ENCODE peak calls at places on chromosomes 13 and 19, in ten cellular contexts. One of them, this sample, is unnamed.

GRCh38 chr13:108269601-108270328 is at the start of gene TNFSF13B:
- DNase-seq in AG09319: no peak
- DNase-seq in CD8-positive, alpha-beta T cell: peak; percentile 18
- DNase-seq in nephron progenitor cell: peak; percentile 30
- DNase-seq in epithelial cell of esophagus: peak; percentile 25
- DNase-seq in HT-29: peak; percentile 49
- DNase-seq in T-cell: peak; percentile 25
- DNase-seq in NT2/D1: no peak
- DNase-seq in RWPE1: no peak
- DNase-seq in stimulated activated CD4-positive, alpha-beta T cell treated with anti-CD3 and anti-CD28 coated beads, Interleukin-4, amount 100 ng/mL, for 1 hour: peak; percentile 51
- DNase-seq in this sample: peak; percentile 59

GRCh38 chr13:51995677-51996551 is 15.3 kb downstream of the ATP7B start:
- DNase-seq in NT2/D1: no peak
- DNase-seq in stimulated activated CD4-positive, alpha-beta T cell treated with anti-CD3 and anti-CD28 coated beads, Interleukin-4, amount 100 ng/mL, for 1 hour: no peak
- DNase-seq in epithelial cell of esophagus: peak; percentile 25
- DNase-seq in nephron progenitor cell: no peak
- DNase-seq in T-cell: no peak
- DNase-seq in HT-29: no peak
- DNase-seq in AG09319: no peak
- DNase-seq in CD8-positive, alpha-beta T cell: no peak
- DNase-seq in RWPE1: no peak
- DNase-seq in this sample: no peak

GRCh38 chr19:39474139-39474620 is 6.5 kb upstream of the TIMM50 start:
- DNase-seq in T-cell: peak; percentile 65
- DNase-seq in nephron progenitor cell: peak; percentile 91
- DNase-seq in RWPE1: peak; percentile 38
- DNase-seq in NT2/D1: no peak
- DNase-seq in epithelial cell of esophagus: peak; percentile 48
- DNase-seq in HT-29: peak; percentile 63
- DNase-seq in CD8-positive, alpha-beta T cell: peak; percentile 60
- DNase-seq in AG09319: no peak
- DNase-seq in stimulated activated CD4-positive, alpha-beta T cell treated with anti-CD3 and anti-CD28 coated beads, Interleukin-4, amount 100 ng/mL, for 1 hour: peak; percentile 83
- DNase-seq in this sample: peak; percentile 49

GRCh38 chr19:17869114-17869608 is 2.6 kb upstream of the SLC5A5 start:
- DNase-seq in RWPE1: no peak
- DNase-seq in NT2/D1: peak; percentile 85
- DNase-seq in T-cell: no peak
- DNase-seq in stimulated activated CD4-positive, alpha-beta T cell treated with anti-CD3 and anti-CD28 coated beads, Interleukin-4, amount 100 ng/mL, for 1 hour: no peak
- DNase-seq in HT-29: no peak
- DNase-seq in nephron progenitor cell: no peak
- DNase-seq in CD8-positive, alpha-beta T cell: no peak
- DNase-seq in AG09319: no peak
- DNase-seq in epithelial cell of esophagus: no peak
- DNase-seq in this sample: no peak

GRCh38 chr13:97257228-97257755 is 35.2 kb downstream of the MBNL2 start:
- DNase-seq in stimulated activated CD4-positive, alpha-beta T cell treated with anti-CD3 and anti-CD28 coated beads, Interleukin-4, amount 100 ng/mL, for 1 hour: no peak
- DNase-seq in T-cell: no peak
- DNase-seq in nephron progenitor cell: no peak
- DNase-seq in CD8-positive, alpha-beta T cell: no peak
- DNase-seq in NT2/D1: no peak
- DNase-seq in HT-29: no peak
- DNase-seq in epithelial cell of esophagus: no peak
- DNase-seq in RWPE1: no peak
- DNase-seq in AG09319: no peak
- DNase-seq in this sample: no peak

GRCh38 chr13:84574851-84575250 is 692.6 kb upstream of the SLITRK1 start:
- DNase-seq in epithelial cell of esophagus: peak; percentile 31
- DNase-seq in stimulated activated CD4-positive, alpha-beta T cell treated with anti-CD3 and anti-CD28 coated beads, Interleukin-4, amount 100 ng/mL, for 1 hour: no peak
- DNase-seq in CD8-positive, alpha-beta T cell: no peak
- DNase-seq in T-cell: no peak
- DNase-seq in HT-29: peak; percentile 21
- DNase-seq in NT2/D1: no peak
- DNase-seq in nephron progenitor cell: no peak
- DNase-seq in RWPE1: peak; percentile 6
- DNase-seq in AG09319: no peak
- DNase-seq in this sample: peak; percentile 39

GRCh38 chr19:42568006-42568405 is 26.7 kb downstream of the CEACAM8 start:
- DNase-seq in HT-29: no peak
- DNase-seq in CD8-positive, alpha-beta T cell: no peak
- DNase-seq in NT2/D1: no peak
- DNase-seq in nephron progenitor cell: no peak
- DNase-seq in epithelial cell of esophagus: no peak
- DNase-seq in AG09319: no peak
- DNase-seq in RWPE1: no peak
- DNase-seq in stimulated activated CD4-positive, alpha-beta T cell treated with anti-CD3 and anti-CD28 coated beads, Interleukin-4, amount 100 ng/mL, for 1 hour: no peak
- DNase-seq in T-cell: no peak
- DNase-seq in this sample: no peak

GRCh38 chr19:34246340-34246739 is 8.0 kb upstream of the GARRE1 start:
- DNase-seq in CD8-positive, alpha-beta T cell: no peak
- DNase-seq in RWPE1: no peak
- DNase-seq in epithelial cell of esophagus: no peak
- DNase-seq in NT2/D1: no peak
- DNase-seq in T-cell: no peak
- DNase-seq in HT-29: no peak
- DNase-seq in stimulated activated CD4-positive, alpha-beta T cell treated with anti-CD3 and anti-CD28 coated beads, Interleukin-4, amount 100 ng/mL, for 1 hour: no peak
- DNase-seq in nephron progenitor cell: no peak
- DNase-seq in AG09319: no peak
- DNase-seq in this sample: no peak

GRCh38 chr19:53157601-53158000 is 1.3 kb downstream of the ZNF347 start:
- DNase-seq in T-cell: no peak
- DNase-seq in HT-29: no peak
- DNase-seq in nephron progenitor cell: peak; percentile 24
- DNase-seq in epithelial cell of esophagus: peak; percentile 1
- DNase-seq in NT2/D1: peak; percentile 5
- DNase-seq in AG09319: no peak
- DNase-seq in RWPE1: no peak
- DNase-seq in stimulated activated CD4-positive, alpha-beta T cell treated with anti-CD3 and anti-CD28 coated beads, Interleukin-4, amount 100 ng/mL, for 1 hour: no peak
- DNase-seq in CD8-positive, alpha-beta T cell: no peak
- DNase-seq in this sample: peak; percentile 46

GRCh38 chr13:31043891-31044657 is 111.6 kb downstream of the TEX26 start:
- DNase-seq in RWPE1: peak; percentile 74
- DNase-seq in stimulated activated CD4-positive, alpha-beta T cell treated with anti-CD3 and anti-CD28 coated beads, Interleukin-4, amount 100 ng/mL, for 1 hour: peak; percentile 79
- DNase-seq in nephron progenitor cell: peak; percentile 82
- DNase-seq in HT-29: peak; percentile 100
- DNase-seq in CD8-positive, alpha-beta T cell: peak; percentile 73
- DNase-seq in NT2/D1: peak; percentile 63
- DNase-seq in AG09319: peak; percentile 49
- DNase-seq in T-cell: peak; percentile 68
- DNase-seq in epithelial cell of esophagus: peak; percentile 84
- DNase-seq in this sample: peak; percentile 87

GRCh38 chr19:2582984-2583956 is 107.3 kb downstream of the GADD45B start:
- DNase-seq in NT2/D1: no peak
- DNase-seq in nephron progenitor cell: no peak
- DNase-seq in AG09319: no peak
- DNase-seq in epithelial cell of esophagus: no peak
- DNase-seq in HT-29: no peak
- DNase-seq in stimulated activated CD4-positive, alpha-beta T cell treated with anti-CD3 and anti-CD28 coated beads, Interleukin-4, amount 100 ng/mL, for 1 hour: no peak
- DNase-seq in CD8-positive, alpha-beta T cell: no peak
- DNase-seq in T-cell: no peak
- DNase-seq in RWPE1: no peak
- DNase-seq in this sample: peak; percentile 36

GRCh38 chr13:49569993-49570689 is 15.2 kb downstream of the RCBTB1 start:
- DNase-seq in RWPE1: peak; percentile 37
- DNase-seq in HT-29: peak; percentile 37
- DNase-seq in stimulated activated CD4-positive, alpha-beta T cell treated with anti-CD3 and anti-CD28 coated beads, Interleukin-4, amount 100 ng/mL, for 1 hour: no peak
- DNase-seq in nephron progenitor cell: no peak
- DNase-seq in AG09319: no peak
- DNase-seq in CD8-positive, alpha-beta T cell: no peak
- DNase-seq in epithelial cell of esophagus: peak; percentile 83
- DNase-seq in T-cell: no peak
- DNase-seq in NT2/D1: no peak
- DNase-seq in this sample: peak; percentile 3

GRCh38 chr13:113607056-113607455 is 22.5 kb downstream of the TFDP1 start:
- DNase-seq in stimulated activated CD4-positive, alpha-beta T cell treated with anti-CD3 and anti-CD28 coated beads, Interleukin-4, amount 100 ng/mL, for 1 hour: no peak
- DNase-seq in CD8-positive, alpha-beta T cell: no peak
- DNase-seq in AG09319: no peak
- DNase-seq in HT-29: no peak
- DNase-seq in epithelial cell of esophagus: no peak
- DNase-seq in RWPE1: no peak
- DNase-seq in nephron progenitor cell: no peak
- DNase-seq in NT2/D1: no peak
- DNase-seq in T-cell: no peak
- DNase-seq in this sample: no peak

GRCh38 chr13:113926951-113927660 is 46.8 kb downstream of the C13orf46 start:
- DNase-seq in HT-29: no peak
- DNase-seq in NT2/D1: no peak
- DNase-seq in RWPE1: no peak
- DNase-seq in CD8-positive, alpha-beta T cell: no peak
- DNase-seq in nephron progenitor cell: no peak
- DNase-seq in AG09319: no peak
- DNase-seq in stimulated activated CD4-positive, alpha-beta T cell treated with anti-CD3 and anti-CD28 coated beads, Interleukin-4, amount 100 ng/mL, for 1 hour: no peak
- DNase-seq in T-cell: no peak
- DNase-seq in epithelial cell of esophagus: no peak
- DNase-seq in this sample: no peak

GRCh38 chr13:41746259-41746658 is 214.7 kb downstream of the VWA8 start:
- DNase-seq in nephron progenitor cell: no peak
- DNase-seq in stimulated activated CD4-positive, alpha-beta T cell treated with anti-CD3 and anti-CD28 coated beads, Interleukin-4, amount 100 ng/mL, for 1 hour: no peak
- DNase-seq in NT2/D1: no peak
- DNase-seq in epithelial cell of esophagus: peak; percentile 41
- DNase-seq in RWPE1: peak; percentile 11
- DNase-seq in HT-29: peak; percentile 22
- DNase-seq in AG09319: peak; percentile 23
- DNase-seq in T-cell: no peak
- DNase-seq in CD8-positive, alpha-beta T cell: no peak
- DNase-seq in this sample: peak; percentile 71

GRCh38 chr19:33094504-33095067 is 13.6 kb downstream of the GPATCH1 start:
- DNase-seq in T-cell: no peak
- DNase-seq in CD8-positive, alpha-beta T cell: no peak
- DNase-seq in nephron progenitor cell: no peak
- DNase-seq in RWPE1: peak; percentile 28
- DNase-seq in AG09319: no peak
- DNase-seq in NT2/D1: no peak
- DNase-seq in HT-29: no peak
- DNase-seq in stimulated activated CD4-positive, alpha-beta T cell treated with anti-CD3 and anti-CD28 coated beads, Interleukin-4, amount 100 ng/mL, for 1 hour: no peak
- DNase-seq in epithelial cell of esophagus: peak; percentile 39
- DNase-seq in this sample: no peak

GRCh38 chr13:32746474-32746873 is 160.2 kb downstream of the PDS5B start:
- DNase-seq in NT2/D1: no peak
- DNase-seq in CD8-positive, alpha-beta T cell: no peak
- DNase-seq in HT-29: no peak
- DNase-seq in AG09319: no peak
- DNase-seq in epithelial cell of esophagus: no peak
- DNase-seq in stimulated activated CD4-positive, alpha-beta T cell treated with anti-CD3 and anti-CD28 coated beads, Interleukin-4, amount 100 ng/mL, for 1 hour: no peak
- DNase-seq in T-cell: no peak
- DNase-seq in RWPE1: no peak
- DNase-seq in nephron progenitor cell: no peak
- DNase-seq in this sample: no peak

GRCh38 chr19:4233282-4233853 is 4.0 kb downstream of the EBI3 start:
- DNase-seq in T-cell: peak; percentile 53
- DNase-seq in CD8-positive, alpha-beta T cell: peak; percentile 36
- DNase-seq in AG09319: no peak
- DNase-seq in HT-29: peak; percentile 46
- DNase-seq in NT2/D1: no peak
- DNase-seq in RWPE1: no peak
- DNase-seq in nephron progenitor cell: peak; percentile 79
- DNase-seq in stimulated activated CD4-positive, alpha-beta T cell treated with anti-CD3 and anti-CD28 coated beads, Interleukin-4, amount 100 ng/mL, for 1 hour: peak; percentile 72
- DNase-seq in epithelial cell of esophagus: peak; percentile 24
- DNase-seq in this sample: peak; percentile 22

GRCh38 chr13:97911311-97912138 is 42.0 kb upstream of the IPO5 start:
- DNase-seq in epithelial cell of esophagus: peak; percentile 56
- DNase-seq in RWPE1: no peak
- DNase-seq in HT-29: peak; percentile 64
- DNase-seq in CD8-positive, alpha-beta T cell: no peak
- DNase-seq in T-cell: no peak
- DNase-seq in nephron progenitor cell: no peak
- DNase-seq in NT2/D1: peak; percentile 13
- DNase-seq in AG09319: no peak
- DNase-seq in stimulated activated CD4-positive, alpha-beta T cell treated with anti-CD3 and anti-CD28 coated beads, Interleukin-4, amount 100 ng/mL, for 1 hour: no peak
- DNase-seq in this sample: peak; percentile 77

GRCh38 chr19:54190942-54191670 is at the start of gene TSEN34:
- DNase-seq in epithelial cell of esophagus: peak; percentile 86
- DNase-seq in stimulated activated CD4-positive, alpha-beta T cell treated with anti-CD3 and anti-CD28 coated beads, Interleukin-4, amount 100 ng/mL, for 1 hour: peak; percentile 87
- DNase-seq in RWPE1: peak; percentile 72
- DNase-seq in T-cell: peak; percentile 84
- DNase-seq in AG09319: peak; percentile 42
- DNase-seq in CD8-positive, alpha-beta T cell: peak; percentile 79
- DNase-seq in NT2/D1: no peak
- DNase-seq in nephron progenitor cell: peak; percentile 90
- DNase-seq in HT-29: peak; percentile 98
- DNase-seq in this sample: peak; percentile 90

GRCh38 chr13:107867701-107868661 is 347.4 kb downstream of the LIG4 start:
- DNase-seq in epithelial cell of esophagus: peak; percentile 17
- DNase-seq in CD8-positive, alpha-beta T cell: no peak
- DNase-seq in NT2/D1: no peak
- DNase-seq in nephron progenitor cell: peak; percentile 70
- DNase-seq in stimulated activated CD4-positive, alpha-beta T cell treated with anti-CD3 and anti-CD28 coated beads, Interleukin-4, amount 100 ng/mL, for 1 hour: no peak
- DNase-seq in T-cell: no peak
- DNase-seq in RWPE1: no peak
- DNase-seq in HT-29: no peak
- DNase-seq in AG09319: no peak
- DNase-seq in this sample: peak; percentile 84

GRCh38 chr13:109790071-109790470 is 3.7 kb upstream of the IRS2 start:
- DNase-seq in HT-29: no peak
- DNase-seq in RWPE1: no peak
- DNase-seq in stimulated activated CD4-positive, alpha-beta T cell treated with anti-CD3 and anti-CD28 coated beads, Interleukin-4, amount 100 ng/mL, for 1 hour: no peak
- DNase-seq in CD8-positive, alpha-beta T cell: no peak
- DNase-seq in epithelial cell of esophagus: peak; percentile 42
- DNase-seq in AG09319: no peak
- DNase-seq in NT2/D1: no peak
- DNase-seq in nephron progenitor cell: no peak
- DNase-seq in T-cell: no peak
- DNase-seq in this sample: peak; percentile 60

GRCh38 chr13:74299688-74300087 is 165.5 kb upstream of the KLF12 start:
- DNase-seq in AG09319: no peak
- DNase-seq in epithelial cell of esophagus: no peak
- DNase-seq in NT2/D1: no peak
- DNase-seq in HT-29: no peak
- DNase-seq in stimulated activated CD4-positive, alpha-beta T cell treated with anti-CD3 and anti-CD28 coated beads, Interleukin-4, amount 100 ng/mL, for 1 hour: no peak
- DNase-seq in CD8-positive, alpha-beta T cell: no peak
- DNase-seq in nephron progenitor cell: no peak
- DNase-seq in RWPE1: no peak
- DNase-seq in T-cell: no peak
- DNase-seq in this sample: no peak

GRCh38 chr19:58519087-58519354 is 589 bp downstream of the ZBTB45 start:
- DNase-seq in CD8-positive, alpha-beta T cell: no peak
- DNase-seq in RWPE1: peak; percentile 75
- DNase-seq in AG09319: peak; percentile 28
- DNase-seq in stimulated activated CD4-positive, alpha-beta T cell treated with anti-CD3 and anti-CD28 coated beads, Interleukin-4, amount 100 ng/mL, for 1 hour: peak; percentile 52
- DNase-seq in epithelial cell of esophagus: peak; percentile 81
- DNase-seq in nephron progenitor cell: peak; percentile 74
- DNase-seq in T-cell: peak; percentile 30
- DNase-seq in NT2/D1: no peak
- DNase-seq in HT-29: peak; percentile 93
- DNase-seq in this sample: peak; percentile 91

GRCh38 chr13:99847318-99847750 is 124.2 kb downstream of the ZIC5 start:
- DNase-seq in AG09319: no peak
- DNase-seq in RWPE1: no peak
- DNase-seq in NT2/D1: no peak
- DNase-seq in epithelial cell of esophagus: no peak
- DNase-seq in nephron progenitor cell: no peak
- DNase-seq in stimulated activated CD4-positive, alpha-beta T cell treated with anti-CD3 and anti-CD28 coated beads, Interleukin-4, amount 100 ng/mL, for 1 hour: no peak
- DNase-seq in T-cell: no peak
- DNase-seq in CD8-positive, alpha-beta T cell: no peak
- DNase-seq in HT-29: no peak
- DNase-seq in this sample: no peak

GRCh38 chr19:39428309-39429112 is 7.2 kb downstream of the RPS16 start:
- DNase-seq in HT-29: peak; percentile 77
- DNase-seq in stimulated activated CD4-positive, alpha-beta T cell treated with anti-CD3 and anti-CD28 coated beads, Interleukin-4, amount 100 ng/mL, for 1 hour: no peak
- DNase-seq in T-cell: no peak
- DNase-seq in CD8-positive, alpha-beta T cell: no peak
- DNase-seq in NT2/D1: peak; percentile 78
- DNase-seq in RWPE1: no peak
- DNase-seq in epithelial cell of esophagus: no peak
- DNase-seq in AG09319: no peak
- DNase-seq in nephron progenitor cell: peak; percentile 75
- DNase-seq in this sample: peak; percentile 85

GRCh38 chr19:34244611-34245299 is 9.6 kb upstream of the GARRE1 start:
- DNase-seq in AG09319: no peak
- DNase-seq in epithelial cell of esophagus: no peak
- DNase-seq in T-cell: no peak
- DNase-seq in stimulated activated CD4-positive, alpha-beta T cell treated with anti-CD3 and anti-CD28 coated beads, Interleukin-4, amount 100 ng/mL, for 1 hour: no peak
- DNase-seq in HT-29: no peak
- DNase-seq in RWPE1: no peak
- DNase-seq in NT2/D1: no peak
- DNase-seq in nephron progenitor cell: no peak
- DNase-seq in CD8-positive, alpha-beta T cell: no peak
- DNase-seq in this sample: peak; percentile 55